ENCODE peak calls at places on chromosomes 1 and 21, in ten cellular contexts. A is ovary; D is CD4-positive, alpha-beta memory T cell; K is upper lobe of right lung; F is aorta; N is heart left ventricle; V is naive thymus-derived CD4-positive, alpha-beta T cell; P is spleen; R is right cardiac atrium; L is prostate gland. C is an unnamed sample. For H3K9me3, the result is how much of the 10 kb centered on the place peaks cover.

GRCh38 chr1:159211331-159212136 is 6.9 kb downstream of the ACKR1 start:
- DNase-seq in A (no peak), D (no peak), K (no peak), F (no peak), N (no peak), V (peak), P (peak), R (no peak), L (peak), C (no peak)

GRCh38 chr21:43362306-43362927 is 64.5 kb downstream of the SIK1 start:
- DNase-seq in A (peak), D (peak), K (peak), F (peak), N (peak), V (peak), P (peak), R (peak), L (peak), C (peak)

GRCh38 chr1:206117151-206117948 is at the start of gene AVPR1B:
- DNase-seq in A (peak), D (no peak), K (peak), F (peak), N (peak), V (no peak), P (peak), R (peak), L (peak), C (peak)

GRCh38 chr21:29230541-29231275 is 68.0 kb upstream of the BACH1 start:
- DNase-seq in A (no peak), D (no peak), K (no peak), F (no peak), N (no peak), V (no peak), P (no peak), R (no peak), L (no peak), C (no peak)

GRCh38 chr1:37096523-37096922 is 62.2 kb upstream of the GRIK3 start:
- DNase-seq in A (no peak), D (no peak), K (no peak), F (no peak), N (no peak), V (no peak), P (no peak), R (no peak), L (no peak), C (no peak)

GRCh38 chr1:225460737-225461532 is 33.1 kb upstream of the LBR start:
- DNase-seq in A (no peak), D (peak), K (no peak), F (peak), N (no peak), V (no peak), P (peak), R (no peak), L (no peak), C (no peak)

GRCh38 chr1:215631040-215631439 is 63.9 kb downstream of the KCTD3 start:
- DNase-seq in A (no peak), D (no peak), K (no peak), F (no peak), N (no peak), V (no peak), P (no peak), R (no peak), L (no peak), C (no peak)

GRCh38 chr1:47187926-47188250 is 1.9 kb downstream of the PDZK1IP1 start:
- DNase-seq in A (no peak), D (no peak), K (no peak), F (no peak), N (no peak), V (no peak), P (peak), R (no peak), L (no peak), C (no peak)

GRCh38 chr1:159923203-159924024 is 1.9 kb downstream of the TAGLN2 start:
- DNase-seq in A (peak), D (peak), K (peak), F (peak), N (peak), V (peak), P (peak), R (peak), L (peak), C (peak)

GRCh38 chr1:27518808-27519207 is 28.8 kb upstream of the WASF2 start:
- DNase-seq in A (no peak), D (no peak), K (no peak), F (no peak), N (no peak), V (no peak), P (no peak), R (no peak), L (no peak), C (no peak)

GRCh38 chr1:227077783-227078182 is 137.7 kb downstream of the COQ8A start:
- DNase-seq in A (no peak), D (no peak), K (no peak), F (no peak), N (no peak), V (no peak), P (no peak), R (no peak), L (no peak), C (no peak)

GRCh38 chr1:203744008-203744972 is 20.7 kb upstream of the LAX1 start:
- DNase-seq in A (peak), D (peak), K (no peak), F (no peak), N (peak), V (peak), P (no peak), R (peak), L (peak), C (peak)

GRCh38 chr1:204506091-204506968 is 9.9 kb upstream of the MDM4 start:
- DNase-seq in A (peak), D (peak), K (peak), F (peak), N (peak), V (peak), P (peak), R (peak), L (peak), C (peak)

GRCh38 chr1:211599250-211599649 is 20.3 kb upstream of the SLC30A1 start:
- DNase-seq in A (no peak), D (no peak), K (no peak), F (no peak), N (no peak), V (no peak), P (no peak), R (no peak), L (no peak), C (no peak)

GRCh38 chr1:170030212-170030611 is 44.3 kb downstream of the KIFAP3 start:
- DNase-seq in A (no peak), D (no peak), K (no peak), F (no peak), N (no peak), V (no peak), P (no peak), R (no peak), L (no peak), C (no peak)

GRCh38 chr1:21829294-21829693 is 17.2 kb downstream of the LDLRAD2 start:
- DNase-seq in A (no peak), D (no peak), K (no peak), F (no peak), N (no peak), V (no peak), P (no peak), R (no peak), L (no peak), C (no peak)

GRCh38 chr1:160520999-160521398 is 2.1 kb downstream of the SLAMF6 start:
- DNase-seq in A (no peak), D (no peak), K (no peak), F (no peak), N (no peak), V (no peak), P (no peak), R (no peak), L (no peak), C (no peak)

GRCh38 chr1:24949331-24949881 is 19.3 kb upstream of the RUNX3 start:
- DNase-seq in A (no peak), D (no peak), K (no peak), F (no peak), N (no peak), V (no peak), P (no peak), R (no peak), L (no peak), C (no peak)

GRCh38 chr1:227899141-227899819 is 48.5 kb downstream of the WNT9A start:
- DNase-seq in A (peak), D (no peak), K (peak), F (peak), N (peak), V (no peak), P (peak), R (peak), L (no peak), C (peak)

GRCh38 chr1:202194328-202194648 is 689 bp downstream of the LGR6 start:
- DNase-seq in A (no peak), D (no peak), K (no peak), F (no peak), N (no peak), V (no peak), P (no peak), R (no peak), L (no peak), C (no peak)
- H3K4me3 ChIP-seq in A (no peak), D (no peak), K (no peak), F (peak), N (no peak), V (no peak), P (no peak), R (no peak), L (peak), C (no peak)

DNA sequence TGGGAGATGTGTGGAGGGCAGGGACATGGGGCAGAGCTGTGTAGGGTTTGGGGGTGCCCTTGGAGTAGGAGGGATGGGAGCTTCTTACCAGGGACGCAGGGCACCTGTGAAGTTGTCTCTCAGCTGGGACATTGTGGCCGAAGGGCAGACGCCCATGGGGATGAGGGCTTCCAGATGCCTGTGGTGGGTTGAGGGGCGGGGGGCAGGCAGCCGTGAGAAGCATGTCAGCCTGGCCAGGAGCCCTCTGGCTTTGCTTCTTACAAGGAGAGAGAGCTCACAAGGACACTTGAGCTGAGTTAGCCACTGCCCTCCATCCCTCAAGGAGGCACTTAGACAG is 8.5 kb downstream of the A3GALT2 start:
- DNase-seq in A (no peak), D (no peak), K (peak), F (peak), N (peak), V (no peak), P (peak), R (no peak), L (no peak), C (no peak)
- H3K27ac ChIP-seq in A (no peak), D (no peak), K (no peak), F (no peak), N (no peak), V (no peak), P (no peak), R (no peak), L (no peak), C (no peak)

GRCh38 chr21:27569831-27570230 is 602.9 kb upstream of the ADAMTS5 start:
- DNase-seq in A (no peak), D (no peak), K (no peak), F (no peak), N (no peak), V (no peak), P (no peak), R (no peak), L (no peak), C (no peak)
- H3K9me3 ChIP-seq in A (under half), D (under half), K (under half), F (under half), N (under half), V (under half), P (under half), R (under half), L (under half), C (under half)

GRCh38 chr1:231208980-231209379 is 32.0 kb upstream of the GNPAT start:
- DNase-seq in A (no peak), D (no peak), K (no peak), F (peak), N (no peak), V (no peak), P (peak), R (no peak), L (no peak), C (no peak)
- H3K4me3 ChIP-seq in A (no peak), D (no peak), K (no peak), F (no peak), N (no peak), V (no peak), P (no peak), R (no peak), L (no peak), C (no peak)

GRCh38 chr1:2228684-2229031 is 539 bp downstream of the SKI start:
- DNase-seq in A (no peak), D (no peak), K (no peak), F (peak), N (no peak), V (peak), P (peak), R (no peak), L (no peak), C (no peak)
- H3K27ac ChIP-seq in A (peak), D (peak), K (peak), F (peak), N (peak), V (peak), P (peak), R (peak), L (peak), C (peak)

DNA sequence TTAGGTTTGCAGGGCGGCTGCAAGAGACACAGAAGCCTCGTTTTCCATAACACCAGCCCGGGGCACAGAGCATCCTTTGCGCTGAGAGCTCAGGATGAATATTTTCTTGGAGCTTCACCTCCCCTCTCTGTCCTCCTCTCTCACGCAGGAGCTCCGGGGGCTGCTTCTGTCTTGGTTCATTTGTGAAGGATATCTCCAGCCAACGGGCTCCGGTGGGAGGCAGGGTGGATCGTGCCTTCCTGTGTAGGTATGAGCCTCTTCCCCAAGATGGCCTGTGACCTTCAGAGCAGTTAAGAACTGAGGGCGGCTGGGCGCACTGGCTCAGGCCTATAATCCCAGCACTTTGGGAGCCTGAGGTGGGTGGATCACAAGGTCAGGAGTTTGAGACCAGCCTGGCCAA is 319.0 kb upstream of the C1orf174 start:
- DNase-seq in A (no peak), D (no peak), K (no peak), F (no peak), N (no peak), V (no peak), P (no peak), R (no peak), L (no peak), C (no peak)
- H3K9me3 ChIP-seq in A (under half), D (under half), K (under half), F (under half), N (under half), V (under half), P (under half), R (under half), L (under half), C (under half)

GRCh38 chr1:245641384-245641783 is 486.6 kb downstream of the KIF26B start:
- DNase-seq in A (no peak), D (no peak), K (no peak), F (no peak), N (no peak), V (no peak), P (no peak), R (no peak), L (no peak), C (no peak)
- H3K4me3 ChIP-seq in A (no peak), D (no peak), K (no peak), F (no peak), N (no peak), V (no peak), P (no peak), R (no peak), L (no peak), C (no peak)

GRCh38 chr1:180695282-180695681 is 63.5 kb downstream of the XPR1 start:
- DNase-seq in A (no peak), D (no peak), K (no peak), F (no peak), N (no peak), V (no peak), P (no peak), R (no peak), L (no peak), C (no peak)
- H3K27ac ChIP-seq in A (no peak), D (no peak), K (no peak), F (no peak), N (no peak), V (no peak), P (no peak), R (no peak), L (no peak), C (no peak)

GRCh38 chr1:80194221-80194620 is 1187.7 kb upstream of the ADGRL4 start:
- DNase-seq in A (no peak), D (no peak), K (no peak), F (no peak), N (no peak), V (no peak), P (no peak), R (no peak), L (no peak), C (no peak)
- H3K9me3 ChIP-seq in A (under half), D (under half), K (under half), F (under half), N (under half), V (under half), P (under half), R (under half), L (under half), C (under half)